ENCODE peak calls at places on chromosomes 12 and 14, in eight cellular contexts. One of them, this sample, is unnamed.

GRCh38 chr12:118120579-118121363 is 15.2 kb upstream of the PEBP1 start:
- DNase-seq in retina: peak
- DNase-seq in MCF 10A: peak
- DNase-seq in left ventricle myocardium inferior: peak
- DNase-seq in activated CD4-positive, alpha-beta T cell treated with anti-CD3 and anti-CD28 coated beads, Interleukin-2, amount 10 ng/mL, durations not matched to agents 7 days and 5 days: peak
- DNase-seq in A549: peak
- DNase-seq in stimulated activated CD4-positive, alpha-beta T cell treated with anti-CD3 and anti-CD28 coated beads, Interleukin-15, amount 100 ng/mL, for 1 hour: peak
- DNase-seq in kidney: peak
- DNase-seq in this sample: peak

GRCh38 chr12:131091413-131091975 is 137.8 kb downstream of the ADGRD1 start:
- DNase-seq in MCF 10A: peak
- DNase-seq in retina: no peak
- DNase-seq in A549: no peak
- DNase-seq in activated CD4-positive, alpha-beta T cell treated with anti-CD3 and anti-CD28 coated beads, Interleukin-2, amount 10 ng/mL, durations not matched to agents 7 days and 5 days: no peak
- DNase-seq in stimulated activated CD4-positive, alpha-beta T cell treated with anti-CD3 and anti-CD28 coated beads, Interleukin-15, amount 100 ng/mL, for 1 hour: no peak
- DNase-seq in kidney: no peak
- DNase-seq in left ventricle myocardium inferior: no peak
- DNase-seq in this sample: no peak

GRCh38 chr14:58832010-58832409 is 194.2 kb downstream of the DACT1 start:
- DNase-seq in left ventricle myocardium inferior: no peak
- DNase-seq in MCF 10A: no peak
- DNase-seq in A549: no peak
- DNase-seq in activated CD4-positive, alpha-beta T cell treated with anti-CD3 and anti-CD28 coated beads, Interleukin-2, amount 10 ng/mL, durations not matched to agents 7 days and 5 days: no peak
- DNase-seq in stimulated activated CD4-positive, alpha-beta T cell treated with anti-CD3 and anti-CD28 coated beads, Interleukin-15, amount 100 ng/mL, for 1 hour: no peak
- DNase-seq in retina: no peak
- DNase-seq in kidney: no peak
- DNase-seq in this sample: no peak

GRCh38 chr14:69842671-69843407 is 36.4 kb upstream of the SMOC1 start:
- DNase-seq in stimulated activated CD4-positive, alpha-beta T cell treated with anti-CD3 and anti-CD28 coated beads, Interleukin-15, amount 100 ng/mL, for 1 hour: no peak
- DNase-seq in A549: no peak
- DNase-seq in MCF 10A: no peak
- DNase-seq in retina: peak
- DNase-seq in kidney: no peak
- DNase-seq in activated CD4-positive, alpha-beta T cell treated with anti-CD3 and anti-CD28 coated beads, Interleukin-2, amount 10 ng/mL, durations not matched to agents 7 days and 5 days: no peak
- DNase-seq in left ventricle myocardium inferior: no peak
- DNase-seq in this sample: no peak

GRCh38 chr14:75689012-75689411 is 28.0 kb downstream of the TTLL5 start:
- DNase-seq in A549: no peak
- DNase-seq in kidney: no peak
- DNase-seq in retina: no peak
- DNase-seq in MCF 10A: no peak
- DNase-seq in stimulated activated CD4-positive, alpha-beta T cell treated with anti-CD3 and anti-CD28 coated beads, Interleukin-15, amount 100 ng/mL, for 1 hour: no peak
- DNase-seq in activated CD4-positive, alpha-beta T cell treated with anti-CD3 and anti-CD28 coated beads, Interleukin-2, amount 10 ng/mL, durations not matched to agents 7 days and 5 days: no peak
- DNase-seq in left ventricle myocardium inferior: peak
- DNase-seq in this sample: no peak

GRCh38 chr14:36443374-36443773 is 76.7 kb downstream of the NKX2-1 start:
- DNase-seq in activated CD4-positive, alpha-beta T cell treated with anti-CD3 and anti-CD28 coated beads, Interleukin-2, amount 10 ng/mL, durations not matched to agents 7 days and 5 days: no peak
- DNase-seq in kidney: no peak
- DNase-seq in MCF 10A: no peak
- DNase-seq in A549: no peak
- DNase-seq in stimulated activated CD4-positive, alpha-beta T cell treated with anti-CD3 and anti-CD28 coated beads, Interleukin-15, amount 100 ng/mL, for 1 hour: no peak
- DNase-seq in left ventricle myocardium inferior: no peak
- DNase-seq in retina: no peak
- DNase-seq in this sample: no peak

GRCh38 chr14:52923902-52924575 is 26.8 kb downstream of the FERMT2 start:
- DNase-seq in retina: no peak
- DNase-seq in activated CD4-positive, alpha-beta T cell treated with anti-CD3 and anti-CD28 coated beads, Interleukin-2, amount 10 ng/mL, durations not matched to agents 7 days and 5 days: peak
- DNase-seq in A549: no peak
- DNase-seq in stimulated activated CD4-positive, alpha-beta T cell treated with anti-CD3 and anti-CD28 coated beads, Interleukin-15, amount 100 ng/mL, for 1 hour: no peak
- DNase-seq in kidney: no peak
- DNase-seq in left ventricle myocardium inferior: no peak
- DNase-seq in MCF 10A: no peak
- DNase-seq in this sample: no peak

GRCh38 chr14:27409936-27410335 is 812.1 kb upstream of the NOVA1 start:
- DNase-seq in MCF 10A: peak
- DNase-seq in kidney: no peak
- DNase-seq in stimulated activated CD4-positive, alpha-beta T cell treated with anti-CD3 and anti-CD28 coated beads, Interleukin-15, amount 100 ng/mL, for 1 hour: no peak
- DNase-seq in A549: no peak
- DNase-seq in activated CD4-positive, alpha-beta T cell treated with anti-CD3 and anti-CD28 coated beads, Interleukin-2, amount 10 ng/mL, durations not matched to agents 7 days and 5 days: no peak
- DNase-seq in left ventricle myocardium inferior: no peak
- DNase-seq in retina: no peak
- DNase-seq in this sample: no peak

GRCh38 chr14:23364164-23364571 is 804 bp downstream of the EFS start:
- DNase-seq in left ventricle myocardium inferior: no peak
- DNase-seq in activated CD4-positive, alpha-beta T cell treated with anti-CD3 and anti-CD28 coated beads, Interleukin-2, amount 10 ng/mL, durations not matched to agents 7 days and 5 days: no peak
- DNase-seq in A549: no peak
- DNase-seq in stimulated activated CD4-positive, alpha-beta T cell treated with anti-CD3 and anti-CD28 coated beads, Interleukin-15, amount 100 ng/mL, for 1 hour: no peak
- DNase-seq in retina: no peak
- DNase-seq in kidney: peak
- DNase-seq in MCF 10A: no peak
- DNase-seq in this sample: no peak

GRCh38 chr14:96757456-96757855 is 39.7 kb upstream of the VRK1 start:
- DNase-seq in A549: no peak
- DNase-seq in kidney: no peak
- DNase-seq in retina: no peak
- DNase-seq in stimulated activated CD4-positive, alpha-beta T cell treated with anti-CD3 and anti-CD28 coated beads, Interleukin-15, amount 100 ng/mL, for 1 hour: no peak
- DNase-seq in activated CD4-positive, alpha-beta T cell treated with anti-CD3 and anti-CD28 coated beads, Interleukin-2, amount 10 ng/mL, durations not matched to agents 7 days and 5 days: no peak
- DNase-seq in MCF 10A: no peak
- DNase-seq in left ventricle myocardium inferior: no peak
- DNase-seq in this sample: no peak

GRCh38 chr14:100552524-100553125 is 34.6 kb downstream of the BEGAIN start:
- DNase-seq in activated CD4-positive, alpha-beta T cell treated with anti-CD3 and anti-CD28 coated beads, Interleukin-2, amount 10 ng/mL, durations not matched to agents 7 days and 5 days: no peak
- DNase-seq in stimulated activated CD4-positive, alpha-beta T cell treated with anti-CD3 and anti-CD28 coated beads, Interleukin-15, amount 100 ng/mL, for 1 hour: no peak
- DNase-seq in MCF 10A: no peak
- DNase-seq in kidney: no peak
- DNase-seq in retina: no peak
- DNase-seq in A549: no peak
- DNase-seq in left ventricle myocardium inferior: no peak
- DNase-seq in this sample: no peak

GRCh38 chr14:67533754-67534085 is 630 bp downstream of the PLEKHH1 start:
- DNase-seq in retina: no peak
- DNase-seq in activated CD4-positive, alpha-beta T cell treated with anti-CD3 and anti-CD28 coated beads, Interleukin-2, amount 10 ng/mL, durations not matched to agents 7 days and 5 days: no peak
- DNase-seq in MCF 10A: no peak
- DNase-seq in stimulated activated CD4-positive, alpha-beta T cell treated with anti-CD3 and anti-CD28 coated beads, Interleukin-15, amount 100 ng/mL, for 1 hour: no peak
- DNase-seq in left ventricle myocardium inferior: no peak
- DNase-seq in kidney: no peak
- DNase-seq in A549: no peak
- DNase-seq in this sample: no peak

GRCh38 chr14:89384023-89384422 is 33.0 kb downstream of the FOXN3 start:
- DNase-seq in kidney: no peak
- DNase-seq in stimulated activated CD4-positive, alpha-beta T cell treated with anti-CD3 and anti-CD28 coated beads, Interleukin-15, amount 100 ng/mL, for 1 hour: no peak
- DNase-seq in MCF 10A: no peak
- DNase-seq in left ventricle myocardium inferior: no peak
- DNase-seq in A549: no peak
- DNase-seq in retina: no peak
- DNase-seq in activated CD4-positive, alpha-beta T cell treated with anti-CD3 and anti-CD28 coated beads, Interleukin-2, amount 10 ng/mL, durations not matched to agents 7 days and 5 days: no peak
- DNase-seq in this sample: no peak

GRCh38 chr14:92039073-92039719 is 663 bp downstream of the TRIP11 start:
- DNase-seq in stimulated activated CD4-positive, alpha-beta T cell treated with anti-CD3 and anti-CD28 coated beads, Interleukin-15, amount 100 ng/mL, for 1 hour: no peak
- DNase-seq in activated CD4-positive, alpha-beta T cell treated with anti-CD3 and anti-CD28 coated beads, Interleukin-2, amount 10 ng/mL, durations not matched to agents 7 days and 5 days: peak
- DNase-seq in retina: no peak
- DNase-seq in MCF 10A: peak
- DNase-seq in left ventricle myocardium inferior: no peak
- DNase-seq in A549: peak
- DNase-seq in kidney: peak
- DNase-seq in this sample: no peak

GRCh38 chr12:29519585-29520182 is 22.2 kb upstream of the OVCH1 start:
- DNase-seq in kidney: no peak
- DNase-seq in activated CD4-positive, alpha-beta T cell treated with anti-CD3 and anti-CD28 coated beads, Interleukin-2, amount 10 ng/mL, durations not matched to agents 7 days and 5 days: peak
- DNase-seq in retina: peak
- DNase-seq in stimulated activated CD4-positive, alpha-beta T cell treated with anti-CD3 and anti-CD28 coated beads, Interleukin-15, amount 100 ng/mL, for 1 hour: no peak
- DNase-seq in MCF 10A: peak
- DNase-seq in left ventricle myocardium inferior: no peak
- DNase-seq in A549: peak
- DNase-seq in this sample: no peak

GRCh38 chr12:113812431-113813228 is 153.5 kb downstream of the RBM19 start:
- DNase-seq in A549: no peak
- DNase-seq in kidney: no peak
- DNase-seq in retina: no peak
- DNase-seq in left ventricle myocardium inferior: no peak
- DNase-seq in stimulated activated CD4-positive, alpha-beta T cell treated with anti-CD3 and anti-CD28 coated beads, Interleukin-15, amount 100 ng/mL, for 1 hour: no peak
- DNase-seq in activated CD4-positive, alpha-beta T cell treated with anti-CD3 and anti-CD28 coated beads, Interleukin-2, amount 10 ng/mL, durations not matched to agents 7 days and 5 days: no peak
- DNase-seq in MCF 10A: no peak
- DNase-seq in this sample: no peak

GRCh38 chr14:21267431-21267845 is 1.8 kb downstream of the HNRNPC start:
- DNase-seq in kidney: no peak
- DNase-seq in left ventricle myocardium inferior: no peak
- DNase-seq in stimulated activated CD4-positive, alpha-beta T cell treated with anti-CD3 and anti-CD28 coated beads, Interleukin-15, amount 100 ng/mL, for 1 hour: no peak
- DNase-seq in activated CD4-positive, alpha-beta T cell treated with anti-CD3 and anti-CD28 coated beads, Interleukin-2, amount 10 ng/mL, durations not matched to agents 7 days and 5 days: no peak
- DNase-seq in A549: no peak
- DNase-seq in retina: peak
- DNase-seq in MCF 10A: no peak
- DNase-seq in this sample: no peak

GRCh38 chr12:121520586-121521086 is 60.2 kb downstream of the KDM2B start:
- DNase-seq in MCF 10A: no peak
- DNase-seq in activated CD4-positive, alpha-beta T cell treated with anti-CD3 and anti-CD28 coated beads, Interleukin-2, amount 10 ng/mL, durations not matched to agents 7 days and 5 days: no peak
- DNase-seq in retina: no peak
- DNase-seq in stimulated activated CD4-positive, alpha-beta T cell treated with anti-CD3 and anti-CD28 coated beads, Interleukin-15, amount 100 ng/mL, for 1 hour: no peak
- DNase-seq in A549: no peak
- DNase-seq in kidney: no peak
- DNase-seq in left ventricle myocardium inferior: no peak
- DNase-seq in this sample: no peak

GRCh38 chr12:116217045-116217444 is 60.4 kb downstream of the MED13L start:
- DNase-seq in retina: no peak
- DNase-seq in MCF 10A: no peak
- DNase-seq in stimulated activated CD4-positive, alpha-beta T cell treated with anti-CD3 and anti-CD28 coated beads, Interleukin-15, amount 100 ng/mL, for 1 hour: no peak
- DNase-seq in left ventricle myocardium inferior: no peak
- DNase-seq in kidney: no peak
- DNase-seq in A549: no peak
- DNase-seq in activated CD4-positive, alpha-beta T cell treated with anti-CD3 and anti-CD28 coated beads, Interleukin-2, amount 10 ng/mL, durations not matched to agents 7 days and 5 days: no peak
- DNase-seq in this sample: no peak

GRCh38 chr12:108955225-108955835 is 65.5 kb downstream of the SVOP start:
- DNase-seq in A549: no peak
- DNase-seq in stimulated activated CD4-positive, alpha-beta T cell treated with anti-CD3 and anti-CD28 coated beads, Interleukin-15, amount 100 ng/mL, for 1 hour: no peak
- DNase-seq in MCF 10A: peak
- DNase-seq in activated CD4-positive, alpha-beta T cell treated with anti-CD3 and anti-CD28 coated beads, Interleukin-2, amount 10 ng/mL, durations not matched to agents 7 days and 5 days: no peak
- DNase-seq in kidney: no peak
- DNase-seq in left ventricle myocardium inferior: peak
- DNase-seq in retina: peak
- DNase-seq in this sample: no peak

GRCh38 chr12:131438874-131439273 is 272.0 kb upstream of the SFSWAP start:
- DNase-seq in retina: no peak
- DNase-seq in A549: no peak
- DNase-seq in left ventricle myocardium inferior: no peak
- DNase-seq in MCF 10A: no peak
- DNase-seq in kidney: no peak
- DNase-seq in activated CD4-positive, alpha-beta T cell treated with anti-CD3 and anti-CD28 coated beads, Interleukin-2, amount 10 ng/mL, durations not matched to agents 7 days and 5 days: no peak
- DNase-seq in stimulated activated CD4-positive, alpha-beta T cell treated with anti-CD3 and anti-CD28 coated beads, Interleukin-15, amount 100 ng/mL, for 1 hour: no peak
- DNase-seq in this sample: no peak

GRCh38 chr14:61577506-61577931 is 117.8 kb upstream of the HIF1A start:
- DNase-seq in activated CD4-positive, alpha-beta T cell treated with anti-CD3 and anti-CD28 coated beads, Interleukin-2, amount 10 ng/mL, durations not matched to agents 7 days and 5 days: no peak
- DNase-seq in stimulated activated CD4-positive, alpha-beta T cell treated with anti-CD3 and anti-CD28 coated beads, Interleukin-15, amount 100 ng/mL, for 1 hour: no peak
- DNase-seq in left ventricle myocardium inferior: no peak
- DNase-seq in retina: no peak
- DNase-seq in MCF 10A: no peak
- DNase-seq in kidney: no peak
- DNase-seq in A549: no peak
- DNase-seq in this sample: no peak

GRCh38 chr14:61346793-61347192 is 25.4 kb downstream of the PRKCH start:
- DNase-seq in MCF 10A: peak
- DNase-seq in retina: no peak
- DNase-seq in activated CD4-positive, alpha-beta T cell treated with anti-CD3 and anti-CD28 coated beads, Interleukin-2, amount 10 ng/mL, durations not matched to agents 7 days and 5 days: no peak
- DNase-seq in left ventricle myocardium inferior: no peak
- DNase-seq in A549: no peak
- DNase-seq in kidney: no peak
- DNase-seq in stimulated activated CD4-positive, alpha-beta T cell treated with anti-CD3 and anti-CD28 coated beads, Interleukin-15, amount 100 ng/mL, for 1 hour: no peak
- DNase-seq in this sample: no peak

GRCh38 chr12:113334786-113335539 is at the start of gene SLC8B1:
- DNase-seq in kidney: peak
- DNase-seq in left ventricle myocardium inferior: peak
- DNase-seq in A549: peak
- DNase-seq in MCF 10A: peak
- DNase-seq in retina: peak
- DNase-seq in stimulated activated CD4-positive, alpha-beta T cell treated with anti-CD3 and anti-CD28 coated beads, Interleukin-15, amount 100 ng/mL, for 1 hour: peak
- DNase-seq in activated CD4-positive, alpha-beta T cell treated with anti-CD3 and anti-CD28 coated beads, Interleukin-2, amount 10 ng/mL, durations not matched to agents 7 days and 5 days: peak
- DNase-seq in this sample: peak

GRCh38 chr12:49962861-49963765 is 1.4 kb downstream of the AQP5 start:
- DNase-seq in stimulated activated CD4-positive, alpha-beta T cell treated with anti-CD3 and anti-CD28 coated beads, Interleukin-15, amount 100 ng/mL, for 1 hour: no peak
- DNase-seq in MCF 10A: peak
- DNase-seq in left ventricle myocardium inferior: peak
- DNase-seq in A549: peak
- DNase-seq in activated CD4-positive, alpha-beta T cell treated with anti-CD3 and anti-CD28 coated beads, Interleukin-2, amount 10 ng/mL, durations not matched to agents 7 days and 5 days: no peak
- DNase-seq in kidney: peak
- DNase-seq in retina: no peak
- DNase-seq in this sample: no peak

GRCh38 chr12:116598341-116599284 is 39.4 kb downstream of the MAP1LC3B2 start:
- DNase-seq in activated CD4-positive, alpha-beta T cell treated with anti-CD3 and anti-CD28 coated beads, Interleukin-2, amount 10 ng/mL, durations not matched to agents 7 days and 5 days: no peak
- DNase-seq in kidney: no peak
- DNase-seq in retina: no peak
- DNase-seq in stimulated activated CD4-positive, alpha-beta T cell treated with anti-CD3 and anti-CD28 coated beads, Interleukin-15, amount 100 ng/mL, for 1 hour: no peak
- DNase-seq in MCF 10A: no peak
- DNase-seq in A549: no peak
- DNase-seq in left ventricle myocardium inferior: peak
- DNase-seq in this sample: no peak

GRCh38 chr14:89399594-89400068 is 17.4 kb downstream of the FOXN3 start:
- DNase-seq in retina: peak
- DNase-seq in left ventricle myocardium inferior: no peak
- DNase-seq in A549: no peak
- DNase-seq in activated CD4-positive, alpha-beta T cell treated with anti-CD3 and anti-CD28 coated beads, Interleukin-2, amount 10 ng/mL, durations not matched to agents 7 days and 5 days: no peak
- DNase-seq in MCF 10A: no peak
- DNase-seq in stimulated activated CD4-positive, alpha-beta T cell treated with anti-CD3 and anti-CD28 coated beads, Interleukin-15, amount 100 ng/mL, for 1 hour: no peak
- DNase-seq in kidney: no peak
- DNase-seq in this sample: no peak